ENCODE peak calls at places on chromosome 10, in seven cellular contexts. One of them, this sample, is unnamed.
A peak's percentile ranks its signal among the peaks of the same experiment; 100 is the strongest.

GRCh38 chr10:95741807-95742528 is 14.0 kb upstream of the ENTPD1 start:
- DNase-seq in brain microvascular endothelial cell: peak; percentile 85
- DNase-seq in cardiac muscle cell: peak; percentile 29
- DNase-seq in fibroblast of the aortic adventitia: peak; percentile 77
- DNase-seq in adrenal gland: peak; percentile 45
- DNase-seq in tibial artery: no peak
- DNase-seq in OCI-LY7: peak; percentile 54
- DNase-seq in this sample: peak; percentile 77

GRCh38 chr10:25682203-25682950 is 251.7 kb upstream of the MYO3A start:
- DNase-seq in tibial artery: no peak
- DNase-seq in fibroblast of the aortic adventitia: peak; percentile 52
- DNase-seq in adrenal gland: peak; percentile 59
- DNase-seq in cardiac muscle cell: peak; percentile 66
- DNase-seq in OCI-LY7: no peak
- DNase-seq in brain microvascular endothelial cell: peak; percentile 4
- DNase-seq in this sample: no peak

GRCh38 chr10:95502377-95502776 is 58.8 kb downstream of the SORBS1 start:
- DNase-seq in fibroblast of the aortic adventitia: no peak
- DNase-seq in cardiac muscle cell: no peak
- DNase-seq in OCI-LY7: no peak
- DNase-seq in adrenal gland: no peak
- DNase-seq in brain microvascular endothelial cell: no peak
- DNase-seq in tibial artery: no peak
- DNase-seq in this sample: no peak

GRCh38 chr10:14397069-14397468 is 66.3 kb upstream of the FRMD4A start:
- DNase-seq in brain microvascular endothelial cell: peak; percentile 98
- DNase-seq in tibial artery: peak; percentile 74
- DNase-seq in OCI-LY7: no peak
- DNase-seq in fibroblast of the aortic adventitia: peak; percentile 97
- DNase-seq in adrenal gland: peak; percentile 28
- DNase-seq in cardiac muscle cell: no peak
- DNase-seq in this sample: no peak

GRCh38 chr10:18419945-18420344 is 231.4 kb downstream of the NSUN6 start:
- DNase-seq in fibroblast of the aortic adventitia: no peak
- DNase-seq in OCI-LY7: no peak
- DNase-seq in adrenal gland: no peak
- DNase-seq in brain microvascular endothelial cell: no peak
- DNase-seq in cardiac muscle cell: no peak
- DNase-seq in tibial artery: no peak
- DNase-seq in this sample: no peak

GRCh38 chr10:82402901-82403300 is 527.9 kb downstream of the NRG3 start:
- DNase-seq in cardiac muscle cell: no peak
- DNase-seq in tibial artery: no peak
- DNase-seq in fibroblast of the aortic adventitia: no peak
- DNase-seq in adrenal gland: no peak
- DNase-seq in brain microvascular endothelial cell: no peak
- DNase-seq in OCI-LY7: no peak
- DNase-seq in this sample: no peak

GRCh38 chr10:87558333-87558732 is 53.6 kb downstream of the MINPP1 start:
- DNase-seq in tibial artery: no peak
- DNase-seq in cardiac muscle cell: no peak
- DNase-seq in brain microvascular endothelial cell: no peak
- DNase-seq in OCI-LY7: no peak
- DNase-seq in adrenal gland: no peak
- DNase-seq in fibroblast of the aortic adventitia: no peak
- DNase-seq in this sample: no peak

GRCh38 chr10:124551097-124551496 is 89.5 kb downstream of the LHPP start:
- DNase-seq in brain microvascular endothelial cell: no peak
- DNase-seq in tibial artery: no peak
- DNase-seq in adrenal gland: no peak
- DNase-seq in OCI-LY7: no peak
- DNase-seq in fibroblast of the aortic adventitia: no peak
- DNase-seq in cardiac muscle cell: no peak
- DNase-seq in this sample: no peak

GRCh38 chr10:61541960-61542359 is 88.8 kb upstream of the TMEM26 start:
- DNase-seq in fibroblast of the aortic adventitia: no peak
- DNase-seq in brain microvascular endothelial cell: no peak
- DNase-seq in OCI-LY7: no peak
- DNase-seq in tibial artery: no peak
- DNase-seq in cardiac muscle cell: no peak
- DNase-seq in adrenal gland: no peak
- DNase-seq in this sample: peak; percentile 40
- TF ChIP-seq CTCF in fibroblast of the aortic adventitia: no peak
- TF ChIP-seq CTCF in brain microvascular endothelial cell: no peak
- TF ChIP-seq CTCF in OCI-LY7: no peak
- TF ChIP-seq CTCF in tibial artery: no peak
- TF ChIP-seq CTCF in cardiac muscle cell: no peak
- TF ChIP-seq CTCF in adrenal gland: no peak
- TF ChIP-seq CTCF in this sample: no peak

GRCh38 chr10:119316002-119316358 is 108.6 kb downstream of the GRK5 start:
- DNase-seq in tibial artery: no peak
- DNase-seq in brain microvascular endothelial cell: no peak
- DNase-seq in adrenal gland: no peak
- DNase-seq in OCI-LY7: no peak
- DNase-seq in cardiac muscle cell: no peak
- DNase-seq in fibroblast of the aortic adventitia: no peak
- DNase-seq in this sample: no peak

GRCh38 chr10:119316729-119317097 is 109.3 kb downstream of the GRK5 start:
- DNase-seq in adrenal gland: peak; percentile 67
- DNase-seq in brain microvascular endothelial cell: peak; percentile 88
- DNase-seq in tibial artery: no peak
- DNase-seq in OCI-LY7: no peak
- DNase-seq in cardiac muscle cell: no peak
- DNase-seq in fibroblast of the aortic adventitia: peak; percentile 76
- DNase-seq in this sample: no peak

GRCh38 chr10:119314061-119314460 is 106.7 kb downstream of the GRK5 start:
- DNase-seq in OCI-LY7: no peak
- DNase-seq in brain microvascular endothelial cell: no peak
- DNase-seq in fibroblast of the aortic adventitia: no peak
- DNase-seq in cardiac muscle cell: no peak
- DNase-seq in adrenal gland: no peak
- DNase-seq in tibial artery: no peak
- DNase-seq in this sample: no peak

GRCh38 chr10:119314486-119314885 is 107.1 kb downstream of the GRK5 start:
- DNase-seq in OCI-LY7: no peak
- DNase-seq in fibroblast of the aortic adventitia: no peak
- DNase-seq in adrenal gland: no peak
- DNase-seq in tibial artery: no peak
- DNase-seq in cardiac muscle cell: no peak
- DNase-seq in brain microvascular endothelial cell: no peak
- DNase-seq in this sample: no peak

GRCh38 chr10:119315128-119316001 is 108.0 kb downstream of the GRK5 start:
- DNase-seq in tibial artery: peak; percentile 91
- DNase-seq in cardiac muscle cell: no peak
- DNase-seq in fibroblast of the aortic adventitia: peak; percentile 89
- DNase-seq in OCI-LY7: no peak
- DNase-seq in brain microvascular endothelial cell: peak; percentile 96
- DNase-seq in adrenal gland: peak; percentile 85
- DNase-seq in this sample: peak; percentile 80
- H3K4me3 ChIP-seq in tibial artery: no peak overlapping the region
- H3K4me3 ChIP-seq in cardiac muscle cell: no peak overlapping the region
- H3K4me3 ChIP-seq in fibroblast of the aortic adventitia: no peak overlapping the region
- H3K4me3 ChIP-seq in OCI-LY7: no peak overlapping the region
- H3K4me3 ChIP-seq in brain microvascular endothelial cell: no peak overlapping the region
- H3K4me3 ChIP-seq in adrenal gland: no peak overlapping the region
- H3K4me3 ChIP-seq in this sample: no peak overlapping the region

DNA sequence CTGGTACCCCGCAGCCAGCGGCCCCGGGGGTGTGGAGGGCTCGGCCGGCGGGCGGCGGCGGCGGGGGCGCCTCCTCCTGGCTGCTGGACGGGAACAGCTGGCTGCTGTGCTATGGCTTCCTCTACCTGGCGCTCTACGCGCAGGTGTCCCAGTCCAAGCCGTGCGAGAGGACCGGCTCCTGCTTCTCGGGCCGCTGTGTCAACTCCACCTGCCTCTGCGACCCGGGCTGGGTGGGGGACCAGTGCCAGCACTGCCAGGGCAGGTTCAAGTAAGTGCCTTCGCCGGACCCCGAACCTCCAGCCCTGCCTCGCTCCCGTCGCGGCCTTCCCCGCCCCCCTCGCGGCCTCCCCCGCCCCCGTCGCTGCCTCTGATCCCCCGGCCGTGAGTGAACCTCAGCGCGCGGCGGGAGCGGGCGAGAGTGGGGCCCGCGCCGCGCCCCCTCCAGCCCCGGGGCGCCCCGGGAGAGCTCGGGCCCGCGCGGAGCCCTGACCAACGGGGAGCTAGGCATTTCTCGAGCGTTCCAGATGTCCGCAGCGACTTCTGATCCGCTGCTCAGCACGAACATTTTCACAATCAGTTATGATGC is 704 bp downstream of the ATRNL1 start:
- DNase-seq in OCI-LY7: no peak
- DNase-seq in tibial artery: no peak
- DNase-seq in cardiac muscle cell: peak; percentile 23
- DNase-seq in fibroblast of the aortic adventitia: no peak
- DNase-seq in brain microvascular endothelial cell: no peak
- DNase-seq in adrenal gland: peak; percentile 54
- DNase-seq in this sample: peak; percentile 14
- TF ChIP-seq CTCF in OCI-LY7: no peak
- TF ChIP-seq CTCF in tibial artery: no peak
- TF ChIP-seq CTCF in cardiac muscle cell: peak; percentile 8
- TF ChIP-seq CTCF in fibroblast of the aortic adventitia: no peak
- TF ChIP-seq CTCF in brain microvascular endothelial cell: peak; percentile 36
- TF ChIP-seq CTCF in adrenal gland: no peak
- TF ChIP-seq CTCF in this sample: peak; percentile 27

GRCh38 chr10:132427071-132427771 is 30.2 kb downstream of the PWWP2B start:
- DNase-seq in tibial artery: no peak
- DNase-seq in adrenal gland: no peak
- DNase-seq in OCI-LY7: no peak
- DNase-seq in cardiac muscle cell: no peak
- DNase-seq in brain microvascular endothelial cell: no peak
- DNase-seq in fibroblast of the aortic adventitia: no peak
- DNase-seq in this sample: no peak
- H3K4me3 ChIP-seq in tibial artery: no peak overlapping the region
- H3K4me3 ChIP-seq in adrenal gland: no peak overlapping the region
- H3K4me3 ChIP-seq in OCI-LY7: no peak overlapping the region
- H3K4me3 ChIP-seq in cardiac muscle cell: no peak overlapping the region
- H3K4me3 ChIP-seq in brain microvascular endothelial cell: no peak overlapping the region
- H3K4me3 ChIP-seq in fibroblast of the aortic adventitia: no peak overlapping the region
- H3K4me3 ChIP-seq in this sample: no peak overlapping the region

GRCh38 chr10:119652361-119652760 is 1.2 kb downstream of the BAG3 start:
- DNase-seq in fibroblast of the aortic adventitia: peak; percentile 74
- DNase-seq in adrenal gland: no peak
- DNase-seq in OCI-LY7: peak; percentile 46
- DNase-seq in cardiac muscle cell: peak; percentile 28
- DNase-seq in brain microvascular endothelial cell: no peak
- DNase-seq in tibial artery: no peak
- DNase-seq in this sample: peak; percentile 42
- TF ChIP-seq CTCF in fibroblast of the aortic adventitia: peak; percentile 37
- TF ChIP-seq CTCF in adrenal gland: peak; percentile 26
- TF ChIP-seq CTCF in OCI-LY7: peak; percentile 71
- TF ChIP-seq CTCF in cardiac muscle cell: peak; percentile 25
- TF ChIP-seq CTCF in brain microvascular endothelial cell: peak; percentile 50
- TF ChIP-seq CTCF in tibial artery: no peak
- TF ChIP-seq CTCF in this sample: no peak

GRCh38 chr10:5943536-5943935 is 33.8 kb downstream of the IL15RA start:
- DNase-seq in brain microvascular endothelial cell: no peak
- DNase-seq in OCI-LY7: no peak
- DNase-seq in adrenal gland: no peak
- DNase-seq in tibial artery: peak; percentile 79
- DNase-seq in cardiac muscle cell: peak; percentile 40
- DNase-seq in fibroblast of the aortic adventitia: peak; percentile 50
- DNase-seq in this sample: no peak
- H3K4me3 ChIP-seq in brain microvascular endothelial cell: no peak overlapping the region
- H3K4me3 ChIP-seq in OCI-LY7: no peak overlapping the region
- H3K4me3 ChIP-seq in adrenal gland: no peak overlapping the region
- H3K4me3 ChIP-seq in tibial artery: peak overlapping the region; percentile 2
- H3K4me3 ChIP-seq in cardiac muscle cell: no peak overlapping the region
- H3K4me3 ChIP-seq in fibroblast of the aortic adventitia: no peak overlapping the region
- H3K4me3 ChIP-seq in this sample: no peak overlapping the region

GRCh38 chr10:100520811-100521210 is 1.1 kb upstream of the SEC31B start:
- DNase-seq in adrenal gland: no peak
- DNase-seq in OCI-LY7: no peak
- DNase-seq in tibial artery: no peak
- DNase-seq in brain microvascular endothelial cell: no peak
- DNase-seq in cardiac muscle cell: no peak
- DNase-seq in fibroblast of the aortic adventitia: peak; percentile 63
- DNase-seq in this sample: no peak

GRCh38 chr10:100518761-100519241 is 860 bp downstream of the SEC31B start:
- DNase-seq in cardiac muscle cell: peak; percentile 84
- DNase-seq in tibial artery: peak; percentile 71
- DNase-seq in OCI-LY7: peak; percentile 51
- DNase-seq in fibroblast of the aortic adventitia: peak; percentile 75
- DNase-seq in adrenal gland: peak; percentile 86
- DNase-seq in brain microvascular endothelial cell: peak; percentile 74
- DNase-seq in this sample: peak; percentile 48

GRCh38 chr10:100519321-100520051 is at the start of gene SEC31B:
- DNase-seq in fibroblast of the aortic adventitia: no peak
- DNase-seq in OCI-LY7: no peak
- DNase-seq in adrenal gland: peak; percentile 64
- DNase-seq in cardiac muscle cell: peak; percentile 77
- DNase-seq in tibial artery: peak; percentile 70
- DNase-seq in brain microvascular endothelial cell: no peak
- DNase-seq in this sample: no peak

GRCh38 chr10:100515612-100516011 is 4.0 kb downstream of the SEC31B start:
- DNase-seq in fibroblast of the aortic adventitia: no peak
- DNase-seq in OCI-LY7: no peak
- DNase-seq in brain microvascular endothelial cell: no peak
- DNase-seq in tibial artery: no peak
- DNase-seq in adrenal gland: no peak
- DNase-seq in cardiac muscle cell: no peak
- DNase-seq in this sample: no peak

DNA sequence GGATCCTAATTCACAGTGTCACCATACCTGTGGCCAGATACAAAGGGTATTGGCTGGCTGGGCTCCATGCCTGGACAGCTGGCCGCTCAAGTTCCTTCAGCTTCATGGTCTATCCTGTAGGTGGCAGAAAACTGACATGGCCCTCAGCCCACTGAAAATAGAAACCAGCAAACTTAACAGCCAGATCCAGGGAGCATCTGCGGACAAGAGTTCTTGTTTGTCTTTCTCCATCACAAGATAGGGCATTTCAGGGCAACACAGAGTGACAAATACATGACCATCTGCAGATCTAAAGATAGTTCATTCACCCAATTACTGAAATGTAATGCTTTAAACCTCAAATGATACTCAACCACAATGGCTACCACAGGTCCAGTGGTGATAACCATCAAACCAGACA is 2.8 kb downstream of the SEC31B start:
- DNase-seq in cardiac muscle cell: peak; percentile 17
- DNase-seq in brain microvascular endothelial cell: no peak
- DNase-seq in fibroblast of the aortic adventitia: no peak
- DNase-seq in OCI-LY7: no peak
- DNase-seq in adrenal gland: no peak
- DNase-seq in tibial artery: no peak
- DNase-seq in this sample: no peak
- TF ChIP-seq CTCF in cardiac muscle cell: peak; percentile 19
- TF ChIP-seq CTCF in brain microvascular endothelial cell: peak; percentile 53
- TF ChIP-seq CTCF in fibroblast of the aortic adventitia: no peak
- TF ChIP-seq CTCF in OCI-LY7: peak; percentile 50
- TF ChIP-seq CTCF in adrenal gland: no peak
- TF ChIP-seq CTCF in tibial artery: no peak
- TF ChIP-seq CTCF in this sample: no peak

This sample was measured in GM12865.